ENCODE peak calls at places on chromosomes 2 and 18, in nine cellular contexts. T, V, A, P, Q, C, L, E and S are unnamed samples. For H3K36me3, the result is how much of the 10 kb centered on the place peaks cover.

GRCh38 chr2:196336715-196337617 is 165.6 kb upstream of the STK17B start:
- DNase-seq in T (no peak), P (no peak), C (peak), Q (no peak), V (no peak), E (peak), L (peak), A (peak), S (no peak)

GRCh38 chr2:118207889-118208288 is 119.6 kb downstream of the INSIG2 start:
- DNase-seq in A (no peak), P (no peak), V (no peak), L (no peak), E (no peak), T (no peak), C (no peak), Q (no peak), S (no peak)

GRCh38 chr2:99710720-99711612 is 221.1 kb upstream of the REV1 start:
- DNase-seq in P (no peak), C (no peak), L (no peak), Q (no peak), A (peak), V (no peak), E (no peak), T (no peak), S (no peak)

GRCh38 chr2:30385327-30385726 is 61.7 kb upstream of the LCLAT1 start:
- DNase-seq in P (no peak), E (no peak), V (no peak), T (no peak), C (no peak), L (no peak), Q (no peak), A (peak), S (no peak)

GRCh38 chr18:27075828-27076227 is 109.3 kb downstream of the CHST9 start:
- DNase-seq in E (no peak), Q (no peak), P (no peak), V (no peak), L (no peak), C (no peak), A (no peak), T (no peak), S (no peak)

GRCh38 chr18:39380186-39380714 is 1814.7 kb upstream of the CELF4 start:
- DNase-seq in E (no peak), V (no peak), L (no peak), A (peak), Q (no peak), P (no peak), T (no peak), C (no peak), S (no peak)

GRCh38 chr2:218129756-218130155 is 3.9 kb downstream of the CXCR2 start:
- DNase-seq in A (no peak), E (no peak), P (no peak), L (no peak), V (no peak), Q (no peak), C (no peak), T (no peak), S (no peak)

GRCh38 chr2:98807221-98807620 is 76.3 kb upstream of the MGAT4A start:
- DNase-seq in E (no peak), C (no peak), T (no peak), P (no peak), V (no peak), L (no peak), A (no peak), Q (no peak), S (no peak)

GRCh38 chr18:47204908-47205522 is 28.9 kb upstream of the IER3IP1 start:
- DNase-seq in E (no peak), T (no peak), V (no peak), A (peak), C (peak), L (peak), P (peak), Q (no peak), S (no peak)

GRCh38 chr18:46497129-46497528 is 159.9 kb downstream of the LOXHD1 start:
- DNase-seq in V (no peak), L (peak), T (no peak), A (peak), E (no peak), Q (no peak), C (peak), P (peak), S (no peak)

GRCh38 chr2:216015722-216016464 is 2.5 kb upstream of the MREG start:
- DNase-seq in E (peak), L (peak), V (no peak), A (no peak), P (no peak), T (peak), Q (peak), C (no peak), S (no peak)

GRCh38 chr2:59176737-59177136 is 935.6 kb upstream of the FANCL start:
- DNase-seq in A (peak), Q (no peak), P (no peak), C (peak), V (no peak), T (no peak), E (no peak), L (peak), S (no peak)

GRCh38 chr2:217412721-217413120 is 552.9 kb upstream of the TNP1 start:
- DNase-seq in E (no peak), A (no peak), L (no peak), C (no peak), P (no peak), Q (no peak), V (no peak), T (no peak), S (peak)

GRCh38 chr2:141393214-141393545 is 737.6 kb downstream of the LRP1B start:
- DNase-seq in V (no peak), Q (no peak), E (no peak), C (no peak), A (no peak), P (no peak), T (no peak), L (no peak), S (no peak)

GRCh38 chr2:85926931-85927527 is 38.2 kb upstream of the ST3GAL5 start:
- DNase-seq in Q (no peak), P (no peak), A (no peak), C (no peak), E (no peak), V (no peak), T (no peak), L (no peak), S (no peak)

GRCh38 chr2:21453728-21454127 is 330.0 kb downstream of the TDRD15 start:
- DNase-seq in L (no peak), V (no peak), C (no peak), E (no peak), T (no peak), A (no peak), P (no peak), Q (no peak), S (no peak)

GRCh38 chr2:68371581-68371980 is 6.5 kb downstream of the PLEK start:
- DNase-seq in L (no peak), V (no peak), C (no peak), A (no peak), T (no peak), E (no peak), P (no peak), Q (no peak), S (no peak)

GRCh38 chr18:8519102-8519501 is 90.1 kb upstream of the RAB12 start:
- DNase-seq in Q (no peak), T (no peak), C (no peak), P (no peak), L (no peak), E (no peak), V (no peak), A (no peak), S (no peak)

GRCh38 chr2:40281021-40281940 is 170.6 kb downstream of the SLC8A1 start:
- DNase-seq in P (no peak), T (no peak), Q (no peak), V (no peak), E (peak), A (no peak), C (peak), L (peak), S (peak)

GRCh38 chr2:188527701-188528100 is 236.0 kb downstream of the GULP1 start:
- DNase-seq in P (no peak), E (no peak), A (no peak), V (no peak), T (no peak), L (no peak), Q (no peak), C (no peak), S (no peak)

GRCh38 chr18:78501251-78501650 is 478.4 kb upstream of the SALL3 start:
- DNase-seq in L (no peak), A (no peak), Q (no peak), C (no peak), T (no peak), V (no peak), P (no peak), E (no peak), S (no peak)

GRCh38 chr2:219060821-219061791 is at the start of gene IHH:
- DNase-seq in A (peak), L (no peak), P (peak), T (no peak), V (no peak), C (no peak), E (no peak), Q (no peak), S (no peak)

GRCh38 chr2:147051248-147051647 is 793.6 kb upstream of the ACVR2A start:
- DNase-seq in P (no peak), T (no peak), V (no peak), A (no peak), L (no peak), E (no peak), Q (no peak), C (no peak), S (no peak)

GRCh38 chr2:51535763-51536162 is 503.8 kb upstream of the NRXN1 start:
- DNase-seq in A (no peak), Q (no peak), P (no peak), V (no peak), L (no peak), T (no peak), C (no peak), E (no peak), S (no peak)

GRCh38 chr2:63055510-63056308 is 5.1 kb downstream of the OTX1 start:
- DNase-seq in A (peak), V (peak), E (no peak), T (no peak), C (no peak), P (peak), Q (no peak), L (no peak), S (no peak)

GRCh38 chr2:63053235-63053888 is 2.7 kb downstream of the OTX1 start:
- DNase-seq in C (no peak), T (no peak), E (no peak), V (no peak), A (peak), P (peak), L (no peak), Q (no peak), S (no peak)

GRCh38 chr2:63054812-63055509 is 4.3 kb downstream of the OTX1 start:
- DNase-seq in L (no peak), E (no peak), V (no peak), A (peak), C (no peak), T (no peak), P (peak), Q (no peak), S (no peak)

GRCh38 chr2:63052411-63053234 is 2.0 kb downstream of the OTX1 start:
- DNase-seq in L (no peak), T (no peak), V (no peak), P (no peak), Q (no peak), E (no peak), C (no peak), A (peak), S (no peak)

GRCh38 chr2:63053889-63054725 is 3.5 kb downstream of the OTX1 start:
- DNase-seq in T (no peak), E (no peak), C (no peak), L (no peak), Q (no peak), A (peak), P (peak), V (no peak), S (no peak)
- H3K36me3 ChIP-seq in T (under half), E (under half), C (under half), L (under half), Q (under half), A (under half), P (under half), V (under half), S (under half)

GRCh38 chr2:27638023-27638637 is 9.3 kb downstream of the GPN1 start:
- DNase-seq in V (no peak), E (no peak), P (no peak), L (no peak), Q (no peak), C (no peak), T (no peak), A (no peak), S (peak)
- H3K36me3 ChIP-seq in V (under half), E (under half), P (under half), L (under half), Q (half or more), C (half or more), T (under half), A (under half), S (under half)

DNA sequence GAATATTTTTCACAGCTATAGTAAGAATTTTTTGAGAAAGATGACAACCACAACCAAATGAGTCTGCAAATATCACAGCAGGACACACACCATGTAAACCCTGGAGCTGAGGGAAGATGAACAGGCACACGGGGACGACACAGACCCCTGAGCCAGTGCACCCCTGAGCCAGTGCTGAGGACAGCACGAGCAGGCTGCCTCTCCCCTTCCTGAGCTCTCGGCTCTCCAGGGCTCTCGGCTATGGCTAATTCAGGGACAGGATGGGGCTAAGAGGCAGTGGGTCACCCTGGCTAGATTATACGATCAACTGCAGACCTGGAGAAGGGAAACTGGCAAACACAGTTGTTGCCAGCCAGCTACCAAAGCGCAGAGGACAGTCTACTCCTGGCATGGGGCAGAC is 41.4 kb downstream of the TGFBRAP1 start:
- DNase-seq in L (no peak), T (no peak), A (no peak), C (no peak), E (no peak), V (no peak), P (no peak), Q (no peak), S (no peak)
- H3K36me3 ChIP-seq in L (under half), T (under half), A (under half), C (under half), E (under half), V (under half), P (under half), Q (under half), S (under half)

DNA sequence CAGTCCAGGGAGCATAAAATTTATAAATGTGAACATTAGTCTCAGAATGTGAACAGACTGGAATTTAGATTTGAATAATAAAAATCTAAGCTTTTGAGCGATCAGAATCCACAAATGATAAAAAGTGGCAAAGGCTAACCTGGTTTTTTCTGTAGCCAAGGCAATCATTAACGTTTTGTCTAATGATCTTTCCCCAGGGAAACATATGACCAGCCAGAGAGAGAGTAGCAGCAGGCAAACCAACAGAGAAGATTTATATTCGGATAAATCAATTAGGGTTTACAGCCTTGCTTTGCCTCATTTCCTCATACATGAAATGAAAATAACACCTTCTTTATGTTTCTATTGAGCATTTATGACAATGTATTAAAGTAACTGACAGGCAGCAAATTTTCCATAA is 14.5 kb downstream of the TIA1 start:
- DNase-seq in A (no peak), P (no peak), T (no peak), L (no peak), V (no peak), Q (no peak), C (no peak), E (no peak), S (no peak)
- H3K36me3 ChIP-seq in A (half or more), P (under half), T (under half), L (under half), V (under half), Q (half or more), C (half or more), E (under half), S (under half)

GRCh38 chr2:127048969-127049897 is 57.7 kb downstream of the BIN1 start:
- DNase-seq in T (no peak), C (no peak), Q (no peak), P (peak), V (peak), A (no peak), L (no peak), E (no peak), S (no peak)
- H3K36me3 ChIP-seq in T (under half), C (under half), Q (under half), P (under half), V (under half), A (under half), L (under half), E (under half), S (under half)

DNA sequence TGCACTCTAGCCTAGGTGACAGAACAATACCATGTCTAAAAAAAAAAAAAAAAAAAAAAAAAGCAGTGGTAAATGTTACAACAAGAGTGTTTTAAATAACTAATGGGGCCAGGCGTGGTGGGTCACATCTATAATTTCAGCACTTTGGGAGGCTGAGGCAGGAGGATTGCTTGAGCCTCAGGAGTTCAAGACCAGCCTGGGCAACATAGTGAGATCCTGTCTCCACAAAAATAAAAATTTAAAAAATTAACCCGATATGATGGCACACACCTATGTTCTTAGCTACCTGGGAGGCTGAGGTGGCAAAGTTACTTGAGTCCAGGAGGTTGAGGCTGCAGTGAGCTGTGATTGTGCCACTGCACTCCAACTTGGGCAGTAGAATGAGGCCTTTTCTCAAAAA is 37.1 kb downstream of the PAPOLG start:
- DNase-seq in E (no peak), T (no peak), L (no peak), P (no peak), C (no peak), V (no peak), A (no peak), Q (no peak), S (no peak)
- H3K36me3 ChIP-seq in E (under half), T (under half), L (under half), P (under half), C (half or more), V (under half), A (under half), Q (half or more), S (under half)

DNA sequence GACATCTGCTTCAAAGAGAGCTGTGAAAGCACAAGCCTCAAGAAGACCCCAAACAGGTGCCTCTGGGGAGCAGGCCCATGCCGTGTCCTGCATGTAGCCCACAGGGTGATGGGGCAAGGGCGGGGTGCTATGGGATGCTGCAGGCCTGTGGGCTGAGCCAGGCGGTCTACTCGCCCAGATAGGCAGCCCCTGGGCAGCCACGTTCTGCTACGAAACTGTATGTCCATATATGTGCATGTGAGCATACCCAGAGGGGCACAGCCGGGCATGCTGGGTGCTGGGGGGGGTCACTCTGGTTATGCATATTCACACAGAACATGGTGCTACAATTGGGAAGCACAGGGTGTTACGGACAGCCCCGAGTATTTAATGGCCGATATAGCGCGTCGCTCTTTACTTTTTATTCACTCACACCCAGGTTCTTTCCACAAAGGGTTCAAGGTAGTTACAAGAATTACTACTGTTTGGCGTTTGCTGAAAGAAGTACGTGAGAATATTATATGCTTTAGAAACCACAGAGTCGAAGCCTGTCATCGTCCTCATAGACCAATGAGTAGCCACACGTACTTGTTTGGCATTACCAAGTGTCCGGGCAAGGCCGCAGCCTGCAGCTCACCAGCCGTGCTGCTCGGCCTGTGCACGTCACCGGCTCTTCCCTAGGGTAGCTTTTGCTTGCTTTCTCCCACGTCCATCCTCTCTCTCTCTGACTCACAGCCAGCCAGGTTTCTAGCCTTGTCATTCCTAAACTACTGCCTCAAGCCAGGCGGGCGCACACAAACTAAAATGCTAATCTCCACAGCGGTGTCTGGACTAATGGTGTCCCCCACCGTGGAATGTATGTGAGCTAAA is 14.4 kb downstream of the MTERF4 start:
- DNase-seq in Q (no peak), E (peak), T (no peak), A (no peak), P (no peak), C (no peak), L (no peak), V (no peak), S (no peak)
- H3K36me3 ChIP-seq in Q (half or more), E (under half), T (under half), A (under half), P (under half), C (under half), L (under half), V (under half), S (under half)

GRCh38 chr2:70282439-70282838 is 11.1 kb downstream of the SNRPG start:
- DNase-seq in E (no peak), C (no peak), T (no peak), V (no peak), P (no peak), Q (no peak), A (no peak), L (no peak), S (no peak)
- H3K36me3 ChIP-seq in E (under half), C (half or more), T (under half), V (under half), P (under half), Q (half or more), A (half or more), L (under half), S (under half)

GRCh38 chr2:74880054-74880728 is 46.3 kb downstream of the HK2 start:
- DNase-seq in L (no peak), Q (no peak), A (no peak), V (no peak), E (no peak), C (no peak), P (no peak), T (no peak), S (no peak)

GRCh38 chr2:74881176-74881575 is 47.2 kb downstream of the HK2 start:
- DNase-seq in Q (no peak), V (no peak), P (no peak), L (no peak), E (no peak), A (no peak), T (no peak), C (no peak), S (no peak)

GRCh38 chr2:74882299-74882687 is 48.4 kb downstream of the HK2 start:
- DNase-seq in E (no peak), C (no peak), L (no peak), P (no peak), A (no peak), V (no peak), T (no peak), Q (no peak), S (no peak)

GRCh38 chr2:74883011-74883410 is 49.1 kb downstream of the HK2 start:
- DNase-seq in A (no peak), T (no peak), Q (no peak), L (no peak), E (no peak), C (no peak), V (no peak), P (no peak), S (no peak)

GRCh38 chr2:74881626-74882298 is 47.8 kb downstream of the HK2 start:
- DNase-seq in V (no peak), A (no peak), Q (no peak), E (no peak), C (no peak), T (no peak), P (no peak), L (no peak), S (no peak)
- H3K36me3 ChIP-seq in V (under half), A (half or more), Q (under half), E (half or more), C (half or more), T (under half), P (under half), L (under half), S (half or more)